ENCODE peak calls at places on chromosomes 1 and 21, in six cellular contexts. One of them, this sample, is unnamed.

GRCh38 chr1:30321216-30321910 is 402.0 kb downstream of the MATN1 start:
- DNase-seq in hepatocyte: no peak
- DNase-seq in mammary epithelial cell: no peak
- DNase-seq in OCI-LY7: no peak
- DNase-seq in PC-9: no peak
- DNase-seq in neural progenitor cell: no peak
- DNase-seq in this sample: no peak

GRCh38 chr1:25683731-25684130 is 67.1 kb downstream of the MAN1C1 start:
- DNase-seq in hepatocyte: no peak
- DNase-seq in mammary epithelial cell: peak; percentile 27
- DNase-seq in OCI-LY7: no peak
- DNase-seq in PC-9: no peak
- DNase-seq in neural progenitor cell: no peak
- DNase-seq in this sample: no peak

GRCh38 chr21:31731802-31732537 is at the start of gene SCAF4:
- DNase-seq in hepatocyte: peak; percentile 97
- DNase-seq in mammary epithelial cell: peak; percentile 87
- DNase-seq in OCI-LY7: peak; percentile 91
- DNase-seq in PC-9: peak; percentile 64
- DNase-seq in neural progenitor cell: peak; percentile 95
- DNase-seq in this sample: no peak

GRCh38 chr1:205565799-205566198 is 61.3 kb downstream of the CDK18 start:
- DNase-seq in hepatocyte: peak; percentile 65
- DNase-seq in mammary epithelial cell: no peak
- DNase-seq in OCI-LY7: no peak
- DNase-seq in PC-9: no peak
- DNase-seq in neural progenitor cell: no peak
- DNase-seq in this sample: no peak

GRCh38 chr1:24928631-24929090 is 1.4 kb downstream of the RUNX3 start:
- DNase-seq in hepatocyte: no peak
- DNase-seq in mammary epithelial cell: no peak
- DNase-seq in OCI-LY7: peak; percentile 58
- DNase-seq in PC-9: no peak
- DNase-seq in neural progenitor cell: peak; percentile 66
- DNase-seq in this sample: no peak

GRCh38 chr1:172411791-172412338 is 8.6 kb upstream of the C1orf105 start:
- DNase-seq in hepatocyte: no peak
- DNase-seq in mammary epithelial cell: peak; percentile 36
- DNase-seq in OCI-LY7: no peak
- DNase-seq in PC-9: no peak
- DNase-seq in neural progenitor cell: no peak
- DNase-seq in this sample: no peak

GRCh38 chr1:11072216-11072917 is 12.5 kb upstream of the SRM start:
- DNase-seq in hepatocyte: no peak
- DNase-seq in mammary epithelial cell: no peak
- DNase-seq in OCI-LY7: peak; percentile 71
- DNase-seq in PC-9: no peak
- DNase-seq in neural progenitor cell: no peak
- DNase-seq in this sample: no peak

GRCh38 chr1:183234660-183235476 is 48.8 kb downstream of the LAMC2 start:
- DNase-seq in hepatocyte: peak; percentile 80
- DNase-seq in mammary epithelial cell: peak; percentile 99
- DNase-seq in OCI-LY7: peak; percentile 17
- DNase-seq in PC-9: peak; percentile 96
- DNase-seq in neural progenitor cell: peak; percentile 85
- DNase-seq in this sample: no peak

GRCh38 chr1:233327938-233328660 is 575 bp downstream of the MAP3K21 start:
- DNase-seq in hepatocyte: peak; percentile 63
- DNase-seq in mammary epithelial cell: peak; percentile 57
- DNase-seq in OCI-LY7: peak; percentile 35
- DNase-seq in PC-9: no peak
- DNase-seq in neural progenitor cell: peak; percentile 61
- DNase-seq in this sample: no peak

GRCh38 chr1:92961131-92961895 is at the start of gene DIPK1A:
- DNase-seq in hepatocyte: peak; percentile 90
- DNase-seq in mammary epithelial cell: peak; percentile 68
- DNase-seq in OCI-LY7: peak; percentile 93
- DNase-seq in PC-9: peak; percentile 72
- DNase-seq in neural progenitor cell: peak; percentile 96
- DNase-seq in this sample: no peak

GRCh38 chr1:32071758-32072621 is 749 bp upstream of the TMEM39B start:
- DNase-seq in hepatocyte: peak; percentile 36
- DNase-seq in mammary epithelial cell: no peak
- DNase-seq in OCI-LY7: peak; percentile 21
- DNase-seq in PC-9: no peak
- DNase-seq in neural progenitor cell: no peak
- DNase-seq in this sample: no peak

GRCh38 chr1:71210746-71211145 is 129.9 kb upstream of the ZRANB2 start:
- DNase-seq in hepatocyte: no peak
- DNase-seq in mammary epithelial cell: no peak
- DNase-seq in OCI-LY7: no peak
- DNase-seq in PC-9: no peak
- DNase-seq in neural progenitor cell: no peak
- DNase-seq in this sample: no peak

GRCh38 chr1:168918860-168919741 is 187.4 kb upstream of the ATP1B1 start:
- DNase-seq in hepatocyte: no peak
- DNase-seq in mammary epithelial cell: peak; percentile 86
- DNase-seq in OCI-LY7: no peak
- DNase-seq in PC-9: peak; percentile 76
- DNase-seq in neural progenitor cell: peak; percentile 74
- DNase-seq in this sample: no peak

GRCh38 chr1:165641276-165641987 is 10.4 kb downstream of the MGST3 start:
- DNase-seq in hepatocyte: no peak
- DNase-seq in mammary epithelial cell: no peak
- DNase-seq in OCI-LY7: no peak
- DNase-seq in PC-9: no peak
- DNase-seq in neural progenitor cell: no peak
- DNase-seq in this sample: no peak

GRCh38 chr1:45394342-45394741 is 54.1 kb upstream of the MUTYH start:
- DNase-seq in hepatocyte: no peak
- DNase-seq in mammary epithelial cell: no peak
- DNase-seq in OCI-LY7: peak; percentile 90
- DNase-seq in PC-9: no peak
- DNase-seq in neural progenitor cell: no peak
- DNase-seq in this sample: no peak

GRCh38 chr1:199529324-199529723 is 498.2 kb upstream of the NR5A2 start:
- DNase-seq in hepatocyte: no peak
- DNase-seq in mammary epithelial cell: no peak
- DNase-seq in OCI-LY7: no peak
- DNase-seq in PC-9: no peak
- DNase-seq in neural progenitor cell: no peak
- DNase-seq in this sample: no peak

GRCh38 chr1:28450561-28450960 is 55.3 kb upstream of the RCC1 start:
- DNase-seq in hepatocyte: no peak
- DNase-seq in mammary epithelial cell: no peak
- DNase-seq in OCI-LY7: no peak
- DNase-seq in PC-9: no peak
- DNase-seq in neural progenitor cell: no peak
- DNase-seq in this sample: no peak

GRCh38 chr1:30324251-30325084 is 398.9 kb downstream of the MATN1 start:
- DNase-seq in hepatocyte: no peak
- DNase-seq in mammary epithelial cell: no peak
- DNase-seq in OCI-LY7: no peak
- DNase-seq in PC-9: no peak
- DNase-seq in neural progenitor cell: no peak
- DNase-seq in this sample: no peak

GRCh38 chr1:188249813-188250212 is 1421.1 kb downstream of the PLA2G4A start:
- DNase-seq in hepatocyte: no peak
- DNase-seq in mammary epithelial cell: no peak
- DNase-seq in OCI-LY7: no peak
- DNase-seq in PC-9: no peak
- DNase-seq in neural progenitor cell: no peak
- DNase-seq in this sample: no peak

GRCh38 chr1:94061513-94062443 is 59.2 kb downstream of the ABCA4 start:
- DNase-seq in hepatocyte: peak; percentile 82
- DNase-seq in mammary epithelial cell: peak; percentile 47
- DNase-seq in OCI-LY7: peak; percentile 44
- DNase-seq in PC-9: peak; percentile 83
- DNase-seq in neural progenitor cell: peak; percentile 77
- DNase-seq in this sample: no peak

GRCh38 chr1:147726161-147726560 is 34.2 kb downstream of the GJA5 start:
- DNase-seq in hepatocyte: no peak
- DNase-seq in mammary epithelial cell: no peak
- DNase-seq in OCI-LY7: no peak
- DNase-seq in PC-9: no peak
- DNase-seq in neural progenitor cell: peak; percentile 24
- DNase-seq in this sample: no peak

GRCh38 chr1:90800012-90800717 is 83.1 kb upstream of the BARHL2 start:
- DNase-seq in hepatocyte: no peak
- DNase-seq in mammary epithelial cell: no peak
- DNase-seq in OCI-LY7: no peak
- DNase-seq in PC-9: no peak
- DNase-seq in neural progenitor cell: no peak
- DNase-seq in this sample: no peak

GRCh38 chr1:27604579-27605299 is 795 bp upstream of the AHDC1 start:
- DNase-seq in hepatocyte: no peak
- DNase-seq in mammary epithelial cell: no peak
- DNase-seq in OCI-LY7: no peak
- DNase-seq in PC-9: no peak
- DNase-seq in neural progenitor cell: peak; percentile 53
- DNase-seq in this sample: no peak

GRCh38 chr1:116494351-116494692 is 76.5 kb downstream of the CD58 start:
- DNase-seq in hepatocyte: no peak
- DNase-seq in mammary epithelial cell: no peak
- DNase-seq in OCI-LY7: no peak
- DNase-seq in PC-9: no peak
- DNase-seq in neural progenitor cell: peak; percentile 83
- DNase-seq in this sample: no peak

GRCh38 chr1:244100276-244100675 is 49.2 kb downstream of the ZBTB18 start:
- DNase-seq in hepatocyte: no peak
- DNase-seq in mammary epithelial cell: no peak
- DNase-seq in OCI-LY7: no peak
- DNase-seq in PC-9: no peak
- DNase-seq in neural progenitor cell: no peak
- DNase-seq in this sample: no peak

GRCh38 chr1:27402349-27402754 is 9.9 kb downstream of the GPR3 start:
- DNase-seq in hepatocyte: peak; percentile 85
- DNase-seq in mammary epithelial cell: peak; percentile 54
- DNase-seq in OCI-LY7: no peak
- DNase-seq in PC-9: no peak
- DNase-seq in neural progenitor cell: peak; percentile 59
- DNase-seq in this sample: no peak

GRCh38 chr21:17967319-17967718 is 148.2 kb upstream of the C21orf91 start:
- DNase-seq in hepatocyte: no peak
- DNase-seq in mammary epithelial cell: no peak
- DNase-seq in OCI-LY7: no peak
- DNase-seq in PC-9: no peak
- DNase-seq in neural progenitor cell: no peak
- DNase-seq in this sample: no peak
- H3K4me3 ChIP-seq in hepatocyte: no peak overlapping the region
- H3K4me3 ChIP-seq in mammary epithelial cell: no peak overlapping the region
- H3K4me3 ChIP-seq in OCI-LY7: no peak overlapping the region
- H3K4me3 ChIP-seq in PC-9: no peak overlapping the region
- H3K4me3 ChIP-seq in neural progenitor cell: no peak overlapping the region
- H3K4me3 ChIP-seq in this sample: no peak overlapping the region

DNA sequence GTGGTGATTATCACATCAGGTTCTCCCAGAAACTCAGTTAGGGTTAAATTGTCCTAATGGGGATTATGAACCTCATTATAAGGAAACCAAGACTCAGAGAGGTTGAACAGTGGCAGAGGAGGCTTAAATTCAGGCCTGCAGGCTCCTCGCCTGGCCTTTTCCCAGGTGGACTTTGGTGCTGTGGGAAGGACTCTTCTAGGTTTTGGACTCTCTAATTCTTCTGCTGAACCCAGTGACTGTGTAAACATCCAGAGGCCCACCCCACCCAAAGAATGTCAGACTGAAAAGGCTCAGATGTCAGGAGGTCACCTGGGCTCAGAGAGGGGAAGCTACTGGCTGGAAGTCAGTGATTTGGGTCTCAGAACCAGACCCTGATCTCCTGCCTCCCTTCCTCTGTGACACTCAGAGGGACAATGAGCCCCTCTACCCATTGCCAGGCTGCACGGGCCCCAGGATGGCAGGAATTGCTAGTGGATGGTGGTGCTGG is 2.5 kb downstream of the ZNF362 start:
- DNase-seq in hepatocyte: no peak
- DNase-seq in mammary epithelial cell: no peak
- DNase-seq in OCI-LY7: no peak
- DNase-seq in PC-9: no peak
- DNase-seq in neural progenitor cell: no peak
- DNase-seq in this sample: no peak
- H3K27ac ChIP-seq in hepatocyte: peak overlapping the region; percentile 93
- H3K27ac ChIP-seq in mammary epithelial cell: no peak overlapping the region
- H3K27ac ChIP-seq in OCI-LY7: no peak overlapping the region
- H3K27ac ChIP-seq in PC-9: no peak overlapping the region
- H3K27ac ChIP-seq in neural progenitor cell: no peak overlapping the region
- H3K27ac ChIP-seq in this sample: no peak overlapping the region

DNA sequence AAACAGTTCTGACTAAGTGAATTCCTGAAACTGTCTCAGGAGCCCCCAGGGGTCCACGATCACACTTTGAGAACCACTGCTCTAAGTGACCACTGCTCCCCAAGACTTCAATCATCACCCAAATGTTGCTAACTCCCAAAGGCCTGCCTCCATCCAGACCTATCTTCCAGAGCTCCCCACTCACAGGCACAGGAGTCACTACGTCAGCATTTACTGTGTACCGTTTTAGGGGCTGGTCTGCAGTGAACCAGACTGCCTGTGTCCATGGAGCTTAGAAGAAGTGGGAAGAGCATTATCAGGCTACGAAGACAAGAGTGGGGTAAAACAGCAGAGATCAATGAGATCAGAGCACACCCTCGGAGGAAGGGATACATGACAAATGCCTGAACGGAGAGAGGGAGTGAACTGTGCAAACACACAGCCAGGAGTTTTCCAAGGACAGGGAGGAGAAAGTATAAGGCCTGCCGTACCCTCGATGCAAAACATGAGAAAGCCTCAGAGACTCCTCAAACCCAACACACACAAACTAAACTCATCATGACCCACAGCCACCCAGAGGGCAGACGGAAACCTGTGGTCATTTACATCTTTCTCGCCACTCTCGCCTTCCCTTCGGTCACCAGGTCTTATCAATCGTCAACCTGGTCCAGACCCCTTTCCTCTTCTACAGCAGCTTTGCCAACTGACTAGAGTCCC is 10.1 kb downstream of the GNB1 start:
- DNase-seq in hepatocyte: no peak
- DNase-seq in mammary epithelial cell: no peak
- DNase-seq in OCI-LY7: no peak
- DNase-seq in PC-9: no peak
- DNase-seq in neural progenitor cell: no peak
- DNase-seq in this sample: no peak
- H3K4me2 ChIP-seq in hepatocyte: peak overlapping the region; percentile 62
- H3K4me2 ChIP-seq in mammary epithelial cell: no peak overlapping the region
- H3K4me2 ChIP-seq in OCI-LY7: no peak overlapping the region
- H3K4me2 ChIP-seq in PC-9: no peak overlapping the region
- H3K4me2 ChIP-seq in neural progenitor cell: no peak overlapping the region
- H3K4me2 ChIP-seq in this sample: no peak overlapping the region

GRCh38 chr1:203126151-203126865 is 1.2 kb upstream of the ADORA1 start:
- DNase-seq in hepatocyte: no peak
- DNase-seq in mammary epithelial cell: no peak
- DNase-seq in OCI-LY7: no peak
- DNase-seq in PC-9: no peak
- DNase-seq in neural progenitor cell: peak; percentile 56
- DNase-seq in this sample: no peak
- H3K4me3 ChIP-seq in hepatocyte: no peak overlapping the region
- H3K4me3 ChIP-seq in mammary epithelial cell: no peak overlapping the region
- H3K4me3 ChIP-seq in OCI-LY7: no peak overlapping the region
- H3K4me3 ChIP-seq in PC-9: no peak overlapping the region
- H3K4me3 ChIP-seq in neural progenitor cell: no peak overlapping the region
- H3K4me3 ChIP-seq in this sample: no peak overlapping the region